ENCODE peak calls at places on chromosome 7, in eight cellular contexts. G is fibroblast of lung; K is CD8-positive, alpha-beta T cell; N is upper lobe of left lung; B is activated CD8-positive, alpha-beta T cell treated with anti-CD3 and anti-CD28 coated beads for 36 hours; I is cardiac fibroblast; C is GM23338; O is spleen. D is an unnamed sample.

GRCh38 chr7:66143876-66144332 is 29.3 kb downstream of the CRCP start:
- DNase-seq in N (no peak), G (no peak), C (no peak), K (no peak), O (no peak), I (no peak), B (no peak), D (no peak)

GRCh38 chr7:7321681-7322080 is 139.3 kb downstream of the C1GALT1 start:
- DNase-seq in N (no peak), G (no peak), C (no peak), I (peak; percentile 53), K (no peak), B (no peak), O (peak; percentile 71), D (no peak)

GRCh38 chr7:41889472-41889871 is 186.6 kb upstream of the INHBA start:
- DNase-seq in B (peak; percentile 31), C (no peak), G (no peak), I (peak; percentile 48), K (no peak), N (no peak), O (no peak), D (no peak)

GRCh38 chr7:135936497-135937217 is 40.5 kb downstream of the MTPN start:
- DNase-seq in N (no peak), O (no peak), B (no peak), G (no peak), I (no peak), K (no peak), C (no peak), D (no peak)

GRCh38 chr7:100626530-100627237 is 14.3 kb downstream of the MOSPD3 start:
- DNase-seq in B (peak; percentile 93), G (peak; percentile 74), K (peak; percentile 82), O (peak; percentile 95), C (peak; percentile 89), N (peak; percentile 97), I (peak; percentile 85), D (peak; percentile 89)

GRCh38 chr7:20217193-20217948 is at the start of gene MACC1:
- DNase-seq in N (no peak), K (no peak), O (peak; percentile 89), B (peak; percentile 40), C (peak; percentile 97), G (no peak), I (no peak), D (no peak)

GRCh38 chr7:142549007-142549406 is 200.3 kb upstream of the PRSS1 start:
- DNase-seq in C (no peak), G (peak; percentile 30), B (no peak), I (no peak), O (no peak), K (no peak), N (no peak), D (no peak)

GRCh38 chr7:18290223-18290622 is 205.3 kb upstream of the HDAC9 start:
- DNase-seq in G (no peak), K (no peak), B (no peak), N (no peak), O (no peak), I (no peak), C (no peak), D (no peak)

GRCh38 chr7:69018200-69018599 is 580.1 kb upstream of the AUTS2 start:
- DNase-seq in I (no peak), N (no peak), G (no peak), C (peak; percentile 52), K (no peak), O (no peak), B (no peak), D (peak; percentile 50)

GRCh38 chr7:105387621-105388372 is 924 bp downstream of the SRPK2 start:
- DNase-seq in G (peak; percentile 34), C (peak; percentile 65), N (peak; percentile 89), K (peak; percentile 1), B (peak; percentile 62), I (peak; percentile 42), O (peak; percentile 91), D (peak; percentile 72)

GRCh38 chr7:43647772-43648643 is 65.1 kb downstream of the STK17A start:
- DNase-seq in O (peak; percentile 89), N (peak; percentile 43), B (peak; percentile 74), G (peak; percentile 100), K (no peak), I (peak; percentile 99), C (peak; percentile 39), D (no peak)

GRCh38 chr7:155917836-155918385 is 105.6 kb upstream of the SHH start:
- DNase-seq in I (peak; percentile 3), O (no peak), K (no peak), G (peak; percentile 34), C (no peak), B (no peak), N (no peak), D (no peak)

GRCh38 chr7:91264924-91265681 is 870 bp downstream of the FZD1 start:
- DNase-seq in I (peak; percentile 76), N (peak; percentile 92), G (peak; percentile 80), O (peak; percentile 82), B (peak; percentile 14), K (no peak), C (peak; percentile 56), D (peak; percentile 55)

GRCh38 chr7:10708447-10708846 is 265.2 kb upstream of the PHF14 start:
- DNase-seq in G (peak; percentile 4), N (no peak), K (no peak), O (no peak), I (no peak), C (peak; percentile 73), B (peak; percentile 22), D (peak; percentile 37)

GRCh38 chr7:1348836-1349335 is 110.4 kb downstream of the MICALL2 start:
- DNase-seq in K (no peak), N (peak; percentile 54), B (no peak), O (peak; percentile 25), G (no peak), C (no peak), I (no peak), D (no peak)

GRCh38 chr7:1346851-1347250 is 112.4 kb downstream of the MICALL2 start:
- DNase-seq in O (no peak), N (peak; percentile 40), B (no peak), C (no peak), I (no peak), G (no peak), K (no peak), D (no peak)

GRCh38 chr7:1348096-1348835 is 111.0 kb downstream of the MICALL2 start:
- DNase-seq in O (peak; percentile 58), C (no peak), K (no peak), N (peak; percentile 63), I (no peak), G (no peak), B (no peak), D (no peak)

GRCh38 chr7:1351881-1352625 is 107.2 kb downstream of the MICALL2 start:
- DNase-seq in C (no peak), N (peak; percentile 70), K (no peak), O (peak; percentile 52), G (no peak), B (no peak), I (no peak), D (no peak)

GRCh38 chr7:1349351-1349761 is 109.9 kb downstream of the MICALL2 start:
- DNase-seq in O (peak; percentile 56), G (no peak), N (peak; percentile 58), B (no peak), I (no peak), K (no peak), C (no peak), D (no peak)
- TF ChIP-seq CTCF in O (no peak), G (no peak), N (no peak), B (no peak), I (no peak), K (no peak), C (no peak), D (no peak)

DNA sequence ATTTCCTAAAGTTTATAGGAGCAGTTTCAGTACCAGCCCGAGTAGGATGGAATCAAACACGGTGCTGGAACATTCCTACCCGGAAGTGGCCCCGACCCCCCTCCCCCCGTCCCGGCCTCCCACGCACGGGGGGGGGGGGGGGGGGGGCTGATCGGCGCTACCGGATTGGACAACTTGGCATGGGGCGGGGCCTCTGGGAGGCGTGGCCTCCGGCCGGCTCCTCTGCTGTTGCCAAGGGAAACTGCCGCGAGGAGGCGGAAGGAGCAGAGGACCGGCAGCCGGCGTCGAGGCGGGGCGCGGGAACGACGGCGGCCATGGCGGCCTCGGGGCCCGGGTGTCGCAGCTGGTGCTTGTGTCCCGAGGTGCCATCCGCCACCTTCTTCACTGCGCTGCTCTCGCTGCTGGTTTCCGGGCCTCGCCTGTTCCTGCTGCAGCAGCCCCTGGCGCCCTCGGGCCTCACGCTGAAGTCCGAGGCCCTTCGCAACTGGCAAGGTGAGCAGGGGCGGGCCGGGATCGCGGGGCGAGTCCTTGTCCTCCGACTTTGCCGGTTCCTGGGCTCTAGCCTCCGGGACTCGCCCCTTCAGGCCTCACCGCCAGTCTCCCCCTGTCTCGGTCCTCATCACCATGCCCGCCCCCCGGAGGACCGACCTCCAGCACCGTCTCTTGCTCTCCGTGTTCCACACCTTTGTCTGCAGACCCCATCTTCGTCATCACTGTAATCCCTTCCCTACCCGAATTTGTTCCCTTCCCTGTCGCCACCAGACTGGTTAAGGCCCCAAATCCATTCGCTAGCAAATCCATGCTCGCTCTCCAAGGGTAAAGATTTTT is at the start of gene RHBDD2:
- DNase-seq in C (peak; percentile 94), N (peak; percentile 99), G (peak; percentile 92), B (peak; percentile 97), I (peak; percentile 92), O (peak; percentile 98), K (peak; percentile 95), D (peak; percentile 98)
- TF ChIP-seq CTCF in C (no peak), N (peak; percentile 44), G (no peak), B (no peak), I (peak; percentile 1), O (no peak), K (no peak), D (no peak)

DNA sequence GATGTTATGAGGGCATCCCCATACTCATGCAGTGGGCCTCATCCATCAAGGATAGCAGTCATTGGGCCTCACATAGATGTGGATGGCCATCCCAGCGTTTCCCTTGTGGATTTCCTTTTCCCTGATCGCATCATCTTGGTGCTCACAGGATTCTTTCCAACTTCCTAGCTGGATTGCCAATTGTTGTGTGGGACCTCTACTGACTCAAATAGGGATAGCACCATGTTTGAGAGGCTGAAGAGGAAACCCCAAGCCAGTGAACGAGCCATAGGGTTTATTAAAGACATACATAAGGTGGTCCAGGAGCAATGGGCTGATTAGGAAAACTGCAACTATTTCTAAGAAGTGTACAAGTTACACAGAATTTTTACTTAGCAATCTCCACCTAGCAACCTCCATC is 21.8 kb downstream of the ASZ1 start:
- DNase-seq in G (no peak), I (no peak), B (no peak), N (no peak), O (no peak), K (no peak), C (peak; percentile 41), D (no peak)
- TF ChIP-seq CTCF in G (no peak), I (no peak), B (no peak), N (no peak), O (no peak), K (no peak), C (peak; percentile 46), D (no peak)

DNA sequence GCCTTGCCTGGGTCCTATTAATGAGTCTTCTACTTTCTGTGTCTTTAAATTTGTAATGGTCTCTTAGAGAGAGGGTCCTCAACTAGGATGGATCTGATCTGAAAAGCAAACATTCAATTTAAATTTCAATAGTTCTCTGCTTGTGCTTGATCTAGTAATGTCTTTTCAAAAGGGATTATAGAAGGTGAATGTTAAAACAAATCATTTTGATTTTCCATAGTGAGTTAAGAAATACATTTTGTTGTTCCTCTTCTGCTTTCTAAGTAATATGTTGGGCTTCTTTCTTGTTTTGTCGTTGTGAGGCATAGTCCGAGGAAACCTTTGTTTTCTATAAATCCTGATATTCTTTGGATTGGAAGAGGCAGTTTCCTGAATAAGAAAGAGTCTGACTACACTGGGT is 18.8 kb downstream of the NRF1 start:
- DNase-seq in N (no peak), B (no peak), O (no peak), C (no peak), I (no peak), G (no peak), K (no peak), D (no peak)
- TF ChIP-seq CTCF in N (no peak), B (no peak), O (no peak), C (no peak), I (no peak), G (no peak), K (no peak), D (no peak)

GRCh38 chr7:44733708-44734481 is 14.8 kb upstream of the ZMIZ2 start:
- DNase-seq in B (no peak), O (peak; percentile 5), C (no peak), I (peak; percentile 90), N (no peak), K (no peak), G (peak; percentile 66), D (no peak)
- TF ChIP-seq CTCF in B (no peak), O (no peak), C (no peak), I (no peak), N (no peak), K (no peak), G (no peak), D (no peak)

D was measured in glutamatergic neuron.